ENCODE peak calls at places on chromosomes 11 and 22, in six cellular contexts. E is HepG2, A is K562, U is H1, P is GM12878, I is GM12891. G is an unnamed sample.

GRCh38 chr11:117300301-117300700 is 9.2 kb downstream of the BACE1-AS start:
- DNase-seq in P (no peak), A (no peak), U (no peak), I (no peak), E (peak; percentile 52), G (no peak)

GRCh38 chr11:33779849-33780528 is 5.7 kb upstream of the FBXO3 start:
- DNase-seq in A (no peak), U (no peak), I (no peak), E (peak; percentile 11), P (no peak), G (no peak)

GRCh38 chr22:36753120-36753802 is 22.7 kb downstream of the IFT27 start:
- DNase-seq in A (no peak), I (no peak), U (no peak), E (no peak), P (no peak), G (no peak)

GRCh38 chr11:63944987-63945386 is 6.2 kb downstream of the NAA40 start:
- DNase-seq in A (no peak), I (no peak), E (peak; percentile 43), P (no peak), U (no peak), G (no peak)

GRCh38 chr11:3840870-3841425 is at the start of gene RHOG:
- DNase-seq in E (peak; percentile 35), U (no peak), P (no peak), A (peak; percentile 93), I (peak; percentile 84), G (peak; percentile 83)

GRCh38 chr11:132935383-132935782 is 596.9 kb downstream of the OPCML start:
- DNase-seq in A (no peak), I (no peak), U (no peak), P (no peak), E (no peak), G (no peak)

GRCh38 chr22:45994516-45995404 is 17.8 kb upstream of the WNT7B start:
- DNase-seq in U (no peak), P (no peak), I (peak; percentile 75), E (no peak), A (peak; percentile 72), G (peak; percentile 78)

GRCh38 chr11:31060880-31061279 is 308.7 kb downstream of the DCDC1 start:
- DNase-seq in A (no peak), U (no peak), E (peak; percentile 30), P (no peak), I (no peak), G (no peak)

GRCh38 chr11:117583063-117583801 is 213.8 kb downstream of the DSCAML1 start:
- DNase-seq in E (no peak), I (no peak), P (no peak), U (no peak), A (no peak), G (no peak)

GRCh38 chr22:27393371-27393770 is 408.2 kb downstream of the MN1 start:
- DNase-seq in I (no peak), A (no peak), E (no peak), P (no peak), U (no peak), G (no peak)

GRCh38 chr11:67398661-67399563 is 2.7 kb downstream of the PPP1CA start:
- DNase-seq in U (no peak), I (no peak), A (no peak), P (no peak), E (no peak), G (no peak)
- TF ChIP-seq POLR2AphosphoS5 in U (no peak), I (no peak), A (peak; percentile 5), P (peak; percentile 1), E (no peak), G (no peak)

DNA sequence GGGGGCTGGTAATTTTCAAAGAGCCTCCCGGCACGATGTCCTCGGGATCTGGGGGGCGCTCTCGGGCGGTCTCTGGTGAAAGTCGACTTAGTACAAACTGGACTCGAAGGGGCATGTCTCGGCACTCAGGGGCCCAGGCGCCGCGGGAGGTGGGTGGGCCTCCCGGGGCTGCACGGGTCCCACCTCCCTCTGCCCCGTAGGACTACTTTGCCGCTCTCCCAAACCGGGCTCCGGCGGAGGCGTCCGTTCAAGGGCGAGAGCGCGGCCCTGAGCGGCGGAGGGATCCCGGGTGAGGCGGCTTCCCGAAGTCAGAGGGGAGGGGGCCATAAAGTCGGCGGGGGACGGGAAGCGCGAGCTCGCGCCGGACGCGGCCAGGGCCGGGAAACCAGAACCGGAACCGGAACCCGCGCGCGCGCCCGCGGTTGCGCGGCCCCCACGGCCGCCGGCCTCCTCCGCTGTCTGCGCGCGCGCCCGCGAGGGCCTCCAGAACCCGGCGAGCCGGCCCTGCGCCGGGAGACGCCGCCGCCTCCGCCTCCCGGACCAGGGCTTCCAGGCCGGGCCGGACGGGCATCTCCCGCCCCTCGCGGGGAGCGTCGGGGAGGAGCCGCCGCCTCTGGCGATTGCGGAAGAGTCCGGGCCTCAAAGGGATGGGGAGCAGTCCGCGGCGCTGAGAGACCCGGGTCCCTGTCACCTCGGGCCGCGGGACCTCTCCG is at the start of gene ARHGEF12:
- DNase-seq in E (peak; percentile 88), I (peak; percentile 82), A (peak; percentile 93), P (peak; percentile 33), U (peak; percentile 82), G (peak; percentile 84)
- TF ChIP-seq POLR2A in E (no peak), I (no peak), A (peak; percentile 68), P (peak; percentile 67), U (peak; percentile 17), G (peak; percentile 66)

DNA sequence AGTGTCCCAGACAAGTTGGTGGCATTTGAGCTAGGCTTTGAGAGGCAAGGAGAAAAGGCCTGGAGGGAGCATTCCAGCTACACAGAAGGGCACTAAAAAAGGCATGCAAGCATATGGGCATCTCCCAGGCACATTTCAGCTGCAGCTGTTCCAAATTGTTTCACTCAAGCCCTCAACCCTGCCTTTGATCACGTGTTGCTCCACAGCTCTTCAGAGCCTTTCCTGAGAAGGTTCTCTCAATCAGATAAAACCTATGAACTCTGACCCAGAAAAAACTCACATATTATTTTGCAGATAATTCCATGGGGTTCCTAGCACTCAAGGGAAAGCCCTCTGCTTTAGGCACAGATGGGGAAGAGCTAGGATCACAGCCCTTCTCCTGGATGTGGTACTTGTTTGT is 24.4 kb upstream of the HSPA8 start:
- DNase-seq in U (no peak), I (no peak), E (no peak), P (no peak), A (no peak), G (no peak)
- TF ChIP-seq TAF1 in U (no peak), I (no peak), E (no peak), P (no peak), A (no peak), G (no peak)

DNA sequence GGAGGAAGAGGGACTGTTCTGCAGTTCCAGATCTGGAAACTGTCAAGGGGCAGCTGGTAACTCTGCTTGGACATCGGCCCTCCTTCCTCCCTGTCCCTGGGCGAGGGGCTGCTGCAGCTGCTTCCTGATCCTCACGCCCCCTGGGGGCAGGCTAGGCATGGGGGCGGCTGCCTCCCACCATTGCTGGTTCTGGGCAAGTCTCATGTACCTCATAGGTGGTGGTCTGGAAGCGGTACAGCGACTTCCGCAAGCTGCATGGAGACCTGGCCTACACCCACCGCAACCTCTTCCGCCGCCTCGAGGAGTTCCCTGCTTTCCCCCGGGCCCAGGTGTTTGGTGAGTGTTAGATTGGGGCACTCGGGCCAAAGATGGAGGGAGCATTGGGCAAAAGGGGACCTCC is 5.0 kb downstream of the SNX15 start:
- DNase-seq in I (no peak), U (no peak), A (no peak), P (no peak), E (no peak), G (no peak)
- TF ChIP-seq POLR2AphosphoS5 in I (no peak), U (no peak), A (no peak), P (no peak), E (no peak), G (no peak)

G was measured in GM12892.